ENCODE peak calls at places on chromosomes 7 and 10, in ten cellular contexts. S is stimulated activated CD8-positive, alpha-beta memory T cell treated with anti-CD3 and anti-CD28 coated beads, Interleukin-2, amount 100 ng/mL, for 1 hour; J is kidney epithelial cell; B is mesendoderm; V is KG1; I is stomach; Z is anterior cingulate cortex; M is activated naive CD4-positive, alpha-beta T cell treated with anti-CD3 and anti-CD28 coated beads, Interleukin-2, amount 10 ng/mL, durations not matched to agents 7 days and 5 days; D is NCI-H1105 treated with DMSO at 0.1 percent for 48 hours; F is T-helper 1 cell. E is an unnamed sample.

GRCh38 chr7:28417321-28417940 is 5.1 kb downstream of the CREB5 start:
- DNase-seq in S (no peak), J (no peak), B (no peak), V (no peak), I (no peak), Z (no peak), M (no peak), D (no peak), F (no peak), E (no peak)

GRCh38 chr10:125113661-125114388 is 46.5 kb downstream of the CTBP2 start:
- DNase-seq in S (no peak), J (no peak), B (no peak), V (no peak), I (peak; percentile 15), Z (no peak), M (no peak), D (no peak), F (no peak), E (no peak)

GRCh38 chr7:128879939-128880746 is 17.5 kb downstream of the ATP6V1F start:
- DNase-seq in S (no peak), J (no peak), B (peak; percentile 91), V (no peak), I (peak; percentile 69), Z (peak; percentile 49), M (peak; percentile 52), D (peak; percentile 44), F (no peak), E (peak; percentile 81)

GRCh38 chr10:29877798-29878491 is 181.4 kb downstream of the JCAD start:
- DNase-seq in S (no peak), J (no peak), B (no peak), V (no peak), I (no peak), Z (no peak), M (no peak), D (no peak), F (no peak), E (no peak)

GRCh38 chr7:38630720-38631673 is at the start of gene AMPH:
- DNase-seq in S (no peak), J (no peak), B (peak; percentile 82), V (no peak), I (no peak), Z (peak; percentile 75), M (peak; percentile 23), D (peak; percentile 73), F (no peak), E (no peak)

GRCh38 chr10:125169915-125170314 is 9.6 kb upstream of the CTBP2 start:
- DNase-seq in S (no peak), J (no peak), B (no peak), V (no peak), I (no peak), Z (no peak), M (no peak), D (no peak), F (no peak), E (no peak)

GRCh38 chr10:102675151-102675886 is 31.0 kb downstream of the TRIM8 start:
- DNase-seq in S (no peak), J (no peak), B (no peak), V (no peak), I (no peak), Z (no peak), M (no peak), D (peak; percentile 30), F (no peak), E (peak; percentile 39)

GRCh38 chr7:142308918-142309317 is 51.1 kb upstream of the PRSS58 start:
- DNase-seq in S (no peak), J (no peak), B (no peak), V (no peak), I (no peak), Z (no peak), M (no peak), D (no peak), F (no peak), E (no peak)

GRCh38 chr7:77827999-77828398 is 29.4 kb downstream of the PHTF2 start:
- DNase-seq in S (no peak), J (no peak), B (no peak), V (peak; percentile 14), I (no peak), Z (no peak), M (no peak), D (peak; percentile 76), F (no peak), E (no peak)

GRCh38 chr7:141074162-141074989 is 512 bp downstream of the TMEM178B start:
- DNase-seq in S (no peak), J (no peak), B (peak; percentile 59), V (no peak), I (no peak), Z (no peak), M (peak; percentile 24), D (peak; percentile 55), F (peak; percentile 40), E (no peak)

GRCh38 chr10:69327463-69328345 is 49.4 kb downstream of the HK1 start:
- DNase-seq in S (no peak), J (peak; percentile 63), B (no peak), V (no peak), I (peak; percentile 77), Z (peak; percentile 58), M (peak; percentile 47), D (no peak), F (peak; percentile 21), E (peak; percentile 73)

GRCh38 chr10:118835682-118836326 is 81.0 kb upstream of the CACUL1 start:
- DNase-seq in S (no peak), J (peak; percentile 77), B (no peak), V (no peak), I (peak; percentile 43), Z (no peak), M (no peak), D (peak; percentile 32), F (no peak), E (no peak)

GRCh38 chr7:73342645-73343044 is 14.7 kb downstream of the FKBP6 start:
- DNase-seq in S (no peak), J (no peak), B (peak; percentile 93), V (no peak), I (peak; percentile 29), Z (no peak), M (no peak), D (peak; percentile 20), F (no peak), E (no peak)

GRCh38 chr7:6227294-6227846 is 45.1 kb downstream of the CYTH3 start:
- DNase-seq in S (no peak), J (no peak), B (no peak), V (no peak), I (no peak), Z (no peak), M (no peak), D (peak; percentile 5), F (no peak), E (no peak)

GRCh38 chr7:97859606-97860204 is 12.5 kb downstream of the ASNS start:
- DNase-seq in S (no peak), J (no peak), B (no peak), V (no peak), I (no peak), Z (no peak), M (no peak), D (no peak), F (no peak), E (no peak)

GRCh38 chr10:2938869-2939268 is 128.5 kb upstream of the PFKP start:
- DNase-seq in S (no peak), J (no peak), B (peak; percentile 34), V (no peak), I (no peak), Z (no peak), M (no peak), D (no peak), F (no peak), E (no peak)

GRCh38 chr10:86200867-86201266 is 165.7 kb downstream of the GRID1 start:
- DNase-seq in S (no peak), J (no peak), B (no peak), V (no peak), I (no peak), Z (no peak), M (no peak), D (no peak), F (no peak), E (no peak)

GRCh38 chr10:125521721-125522680 is 161.0 kb downstream of the TEX36 start:
- DNase-seq in S (no peak), J (no peak), B (peak; percentile 88), V (no peak), I (no peak), Z (no peak), M (no peak), D (no peak), F (peak; percentile 5), E (no peak)

GRCh38 chr10:103742779-103743178 is 112.6 kb downstream of the SH3PXD2A start:
- DNase-seq in S (no peak), J (no peak), B (no peak), V (no peak), I (no peak), Z (no peak), M (no peak), D (no peak), F (no peak), E (no peak)

GRCh38 chr7:12025246-12025645 is 185.8 kb upstream of the TMEM106B start:
- DNase-seq in S (no peak), J (no peak), B (no peak), V (no peak), I (no peak), Z (no peak), M (no peak), D (no peak), F (no peak), E (no peak)

GRCh38 chr10:46264737-46265368 is 21.9 kb upstream of the ANTXRL start:
- DNase-seq in S (no peak), J (no peak), B (no peak), V (no peak), I (peak; percentile 18), Z (no peak), M (no peak), D (no peak), F (no peak), E (no peak)

GRCh38 chr7:138359891-138360582 is 100.0 kb upstream of the TRIM24 start:
- DNase-seq in S (no peak), J (no peak), B (no peak), V (no peak), I (no peak), Z (no peak), M (no peak), D (no peak), F (no peak), E (no peak)

GRCh38 chr10:48247680-48248079 is 26.8 kb downstream of the FRMPD2 start:
- DNase-seq in S (no peak), J (no peak), B (no peak), V (no peak), I (no peak), Z (no peak), M (no peak), D (no peak), F (no peak), E (no peak)

GRCh38 chr10:122713091-122713885 is 13.6 kb upstream of the C10orf120 start:
- DNase-seq in S (no peak), J (no peak), B (no peak), V (no peak), I (no peak), Z (no peak), M (no peak), D (no peak), F (no peak), E (no peak)

GRCh38 chr7:13538669-13539068 is 450.8 kb downstream of the ETV1 start:
- DNase-seq in S (no peak), J (no peak), B (no peak), V (no peak), I (no peak), Z (no peak), M (no peak), D (no peak), F (no peak), E (no peak)

GRCh38 chr7:138825049-138825721 is 27.2 kb upstream of the ATP6V0A4 start:
- DNase-seq in S (no peak), J (no peak), B (no peak), V (no peak), I (no peak), Z (no peak), M (no peak), D (no peak), F (peak; percentile 20), E (no peak)

GRCh38 chr7:79453558-79454324 is at the start of gene MAGI2:
- DNase-seq in S (no peak), J (no peak), B (peak; percentile 64), V (no peak), I (peak; percentile 37), Z (peak; percentile 90), M (peak; percentile 22), D (no peak), F (no peak), E (peak; percentile 68)

GRCh38 chr10:73039635-73040034 is 57.0 kb downstream of the P4HA1 start:
- DNase-seq in S (no peak), J (no peak), B (no peak), V (no peak), I (no peak), Z (no peak), M (no peak), D (no peak), F (no peak), E (no peak)

E was measured in Peyer's patch.